ENCODE peak calls at places on chromosomes 13 and 19, in eight cellular contexts. C is GM04504, I is HFF-Myc, H is choroid plexus epithelial cell, J is GM04503, O is BJ, S is heart left ventricle, Q is K562. X is an unnamed sample.

GRCh38 chr13:91141619-91142061 is 205.8 kb upstream of the MIR17HG start:
- DNase-seq in C (no peak), I (no peak), H (no peak), J (no peak), O (no peak), S (no peak), Q (no peak), X (no peak)

GRCh38 chr19:32901504-32902161 is 32.1 kb upstream of the SLC7A9 start:
- DNase-seq in C (no peak), I (no peak), H (no peak), J (no peak), O (no peak), S (no peak), Q (no peak), X (no peak)

GRCh38 chr13:106034201-106034600 is 501.3 kb downstream of the EFNB2 start:
- DNase-seq in C (no peak), I (no peak), H (no peak), J (no peak), O (no peak), S (no peak), Q (no peak), X (peak)

GRCh38 chr13:78881746-78882145 is 222.8 kb upstream of the OBI1 start:
- DNase-seq in C (no peak), I (no peak), H (no peak), J (no peak), O (no peak), S (no peak), Q (no peak), X (no peak)

GRCh38 chr19:2962018-2962670 is 15.2 kb upstream of the TLE6 start:
- DNase-seq in C (no peak), I (peak), H (peak), J (no peak), O (peak), S (no peak), Q (peak), X (peak)

GRCh38 chr19:46745521-46746280 is at the start of gene FKRP:
- DNase-seq in C (no peak), I (no peak), H (no peak), J (no peak), O (no peak), S (no peak), Q (peak), X (no peak)

GRCh38 chr19:36140289-36141038 is 598 bp downstream of the CAPNS1 start:
- DNase-seq in C (no peak), I (no peak), H (peak), J (no peak), O (no peak), S (no peak), Q (peak), X (peak)

GRCh38 chr13:97226788-97227627 is 4.9 kb downstream of the MBNL2 start:
- DNase-seq in C (no peak), I (no peak), H (no peak), J (no peak), O (no peak), S (no peak), Q (peak), X (no peak)

GRCh38 chr19:18796239-18796638 is 5.1 kb upstream of the COMP start:
- DNase-seq in C (no peak), I (no peak), H (no peak), J (no peak), O (no peak), S (no peak), Q (no peak), X (peak)

GRCh38 chr19:29579308-29579910 is 26.7 kb upstream of the POP4 start:
- DNase-seq in C (no peak), I (no peak), H (no peak), J (no peak), O (no peak), S (no peak), Q (no peak), X (no peak)

GRCh38 chr19:2569596-2570465 is 93.9 kb downstream of the GADD45B start:
- DNase-seq in C (no peak), I (no peak), H (no peak), J (no peak), O (no peak), S (peak), Q (peak), X (no peak)

GRCh38 chr19:30254214-30254613 is 118.0 kb upstream of the ZNF536 start:
- DNase-seq in C (no peak), I (no peak), H (no peak), J (no peak), O (no peak), S (no peak), Q (no peak), X (no peak)

GRCh38 chr13:110546933-110547332 is 14.6 kb downstream of the RAB20 start:
- DNase-seq in C (peak), I (no peak), H (peak), J (peak), O (peak), S (peak), Q (no peak), X (peak)

X was measured in cardiac fibroblast.